ENCODE peak calls at places on chromosomes 6 and 20, in five cellular contexts. One of them, this sample, is unnamed.

GRCh38 chr6:169843110-169843509 is 91.7 kb downstream of the ERMARD start:
- DNase-seq in GM12878: no peak
- DNase-seq in K562: no peak
- DNase-seq in HepG2: no peak
- DNase-seq in H1: no peak
- DNase-seq in this sample: no peak

GRCh38 chr6:166938704-166939103 is 17.6 kb downstream of the RNASET2 start:
- DNase-seq in GM12878: no peak
- DNase-seq in K562: no peak
- DNase-seq in HepG2: no peak
- DNase-seq in H1: no peak
- DNase-seq in this sample: no peak

GRCh38 chr6:155889405-155889804 is 433.8 kb upstream of the NOX3 start:
- DNase-seq in K562: no peak
- DNase-seq in H1: no peak
- DNase-seq in HepG2: no peak
- DNase-seq in GM12878: no peak
- DNase-seq in this sample: no peak

GRCh38 chr6:43736844-43737243 is 33.2 kb upstream of the VEGFA start:
- DNase-seq in GM12878: no peak
- DNase-seq in H1: no peak
- DNase-seq in K562: no peak
- DNase-seq in HepG2: no peak
- DNase-seq in this sample: no peak

GRCh38 chr6:124961784-124962611 is at the start of gene RNF217:
- DNase-seq in HepG2: no peak
- DNase-seq in K562: peak
- DNase-seq in GM12878: no peak
- DNase-seq in H1: no peak
- DNase-seq in this sample: no peak

GRCh38 chr6:148578837-148579236 is 168.0 kb upstream of the UST start:
- DNase-seq in K562: no peak
- DNase-seq in GM12878: no peak
- DNase-seq in H1: no peak
- DNase-seq in HepG2: no peak
- DNase-seq in this sample: no peak

GRCh38 chr6:166166314-166167257 is 1.1 kb downstream of the TBXT start:
- DNase-seq in K562: no peak
- DNase-seq in HepG2: no peak
- DNase-seq in GM12878: no peak
- DNase-seq in H1: no peak
- DNase-seq in this sample: no peak

GRCh38 chr6:42029062-42029685 is 21.1 kb upstream of the TAF8 start:
- DNase-seq in GM12878: no peak
- DNase-seq in H1: no peak
- DNase-seq in K562: no peak
- DNase-seq in HepG2: no peak
- DNase-seq in this sample: no peak

GRCh38 chr6:135922170-135922569 is 70.7 kb downstream of the PDE7B start:
- DNase-seq in GM12878: no peak
- DNase-seq in K562: no peak
- DNase-seq in HepG2: no peak
- DNase-seq in H1: peak
- DNase-seq in this sample: peak

GRCh38 chr6:97774973-97775372 is 492.0 kb upstream of the MMS22L start:
- DNase-seq in H1: no peak
- DNase-seq in HepG2: peak
- DNase-seq in GM12878: no peak
- DNase-seq in K562: no peak
- DNase-seq in this sample: no peak
- TF ChIP-seq RAD21 in H1: no peak
- TF ChIP-seq RAD21 in HepG2: no peak
- TF ChIP-seq RAD21 in GM12878: no peak
- TF ChIP-seq RAD21 in K562: no peak
- TF ChIP-seq RAD21 in this sample: no peak

GRCh38 chr6:12148841-12149240 is 136.7 kb downstream of the HIVEP1 start:
- DNase-seq in K562: no peak
- DNase-seq in HepG2: no peak
- DNase-seq in H1: no peak
- DNase-seq in GM12878: no peak
- DNase-seq in this sample: no peak

GRCh38 chr6:12150812-12151432 is 138.8 kb downstream of the HIVEP1 start:
- DNase-seq in H1: no peak
- DNase-seq in K562: peak
- DNase-seq in GM12878: no peak
- DNase-seq in HepG2: peak
- DNase-seq in this sample: peak

GRCh38 chr6:12148317-12148801 is 136.2 kb downstream of the HIVEP1 start:
- DNase-seq in HepG2: no peak
- DNase-seq in GM12878: no peak
- DNase-seq in K562: no peak
- DNase-seq in H1: no peak
- DNase-seq in this sample: no peak

GRCh38 chr6:12151433-12151820 is 138.7 kb upstream of the EDN1 start:
- DNase-seq in K562: no peak
- DNase-seq in GM12878: no peak
- DNase-seq in H1: no peak
- DNase-seq in HepG2: no peak
- DNase-seq in this sample: no peak

DNA sequence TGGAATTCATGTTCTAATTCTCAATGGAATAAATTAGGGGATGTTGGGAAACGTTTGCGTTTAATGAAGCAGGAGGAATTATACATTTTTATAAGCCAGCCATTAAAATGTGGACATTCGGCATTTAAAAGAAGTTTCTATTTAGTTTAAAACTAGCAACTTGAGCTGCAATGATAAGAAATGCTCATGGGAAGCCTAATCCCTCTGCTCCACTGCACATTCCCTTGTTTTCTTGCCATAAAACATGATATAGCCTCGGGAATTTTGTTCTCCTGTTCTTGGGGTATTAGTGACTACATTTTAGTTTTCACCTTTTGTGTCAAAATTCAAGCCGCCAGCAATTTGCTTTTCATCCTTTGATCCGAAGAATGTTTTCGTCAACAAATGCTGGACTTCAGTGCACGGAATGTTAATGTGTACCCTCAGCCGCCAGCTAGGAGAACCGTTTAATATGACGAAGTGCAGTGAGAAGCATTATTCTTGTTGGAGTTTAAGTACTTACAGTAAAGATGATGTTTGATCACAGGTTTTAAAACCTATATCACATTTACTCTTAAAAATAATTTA is 137.9 kb downstream of the HIVEP1 start:
- DNase-seq in HepG2: no peak
- DNase-seq in K562: no peak
- DNase-seq in H1: no peak
- DNase-seq in GM12878: no peak
- DNase-seq in this sample: no peak
- TF ChIP-seq ZNF274 in HepG2: no peak
- TF ChIP-seq ZNF274 in K562: no peak
- TF ChIP-seq ZNF274 in H1: no peak
- TF ChIP-seq ZNF274 in GM12878: no peak
- TF ChIP-seq ZNF274 in this sample: no peak

GRCh38 chr6:130432838-130433237 is 67.0 kb downstream of the TMEM200A start:
- DNase-seq in H1: no peak
- DNase-seq in K562: no peak
- DNase-seq in HepG2: no peak
- DNase-seq in GM12878: no peak
- DNase-seq in this sample: no peak

GRCh38 chr6:130431346-130431745 is 65.5 kb downstream of the TMEM200A start:
- DNase-seq in GM12878: no peak
- DNase-seq in HepG2: no peak
- DNase-seq in K562: no peak
- DNase-seq in H1: no peak
- DNase-seq in this sample: no peak

GRCh38 chr6:130435181-130435580 is 69.4 kb downstream of the TMEM200A start:
- DNase-seq in HepG2: no peak
- DNase-seq in GM12878: no peak
- DNase-seq in K562: no peak
- DNase-seq in H1: no peak
- DNase-seq in this sample: no peak

DNA sequence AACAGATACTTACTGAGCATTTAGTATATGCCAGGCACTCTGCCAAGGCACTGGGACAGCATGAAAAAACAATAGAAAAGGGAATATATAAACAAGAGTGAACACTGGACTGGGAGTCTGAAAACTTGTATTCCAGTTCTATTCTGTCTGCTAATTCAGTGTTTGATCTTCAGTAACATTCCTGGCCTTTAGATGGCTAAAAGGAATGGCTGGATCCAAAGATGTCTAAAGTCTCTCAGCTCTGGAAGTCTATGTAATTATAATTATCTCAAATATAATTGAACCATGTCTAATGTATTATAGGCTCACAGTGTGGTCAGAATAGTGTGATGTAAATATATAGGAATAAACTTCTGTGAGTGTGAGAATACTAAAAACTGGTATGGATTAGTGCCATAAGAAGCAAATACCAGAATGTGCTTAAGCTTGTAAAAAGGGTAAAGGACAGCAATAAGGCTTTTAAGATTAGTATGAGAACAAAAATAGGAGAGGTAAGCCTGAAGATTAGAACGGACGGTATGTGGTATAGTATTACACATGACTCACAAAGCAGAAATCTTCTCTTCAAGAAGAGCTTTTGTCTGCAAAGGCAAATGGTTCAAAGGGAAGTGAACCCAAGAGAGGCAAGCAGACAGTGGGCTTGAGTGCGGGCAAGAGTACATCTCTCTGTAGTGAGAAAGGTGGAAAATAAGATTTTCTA is 68.5 kb downstream of the TMEM200A start:
- DNase-seq in GM12878: no peak
- DNase-seq in HepG2: no peak
- DNase-seq in K562: no peak
- DNase-seq in H1: no peak
- DNase-seq in this sample: peak
- TF ChIP-seq MAX in GM12878: no peak
- TF ChIP-seq MAX in HepG2: no peak
- TF ChIP-seq MAX in K562: no peak
- TF ChIP-seq MAX in H1: no peak
- TF ChIP-seq MAX in this sample: no peak

GRCh38 chr20:667351-668034 is 8.1 kb downstream of the SCRT2 start:
- DNase-seq in GM12878: no peak
- DNase-seq in HepG2: peak
- DNase-seq in K562: peak
- DNase-seq in H1: no peak
- DNase-seq in this sample: no peak
- TF ChIP-seq RAD21 in GM12878: peak
- TF ChIP-seq RAD21 in HepG2: peak
- TF ChIP-seq RAD21 in K562: peak
- TF ChIP-seq RAD21 in H1: peak
- TF ChIP-seq RAD21 in this sample: peak